ENCODE peak calls at places on chromosomes 7 and 10, in six cellular contexts. W, B, T, A, Y and U are unnamed samples.

GRCh38 chr10:31749981-31750850 is 178.4 kb downstream of the ARHGAP12 start:
- DNase-seq in A (peak; percentile 70), W (no peak), T (no peak), B (no peak), Y (no peak), U (no peak)

GRCh38 chr7:151410405-151411390 is 860 bp upstream of the WDR86 start:
- DNase-seq in A (no peak), T (no peak), B (no peak), W (peak; percentile 70), Y (no peak), U (peak; percentile 76)

GRCh38 chr7:47893238-47893637 is 55.0 kb downstream of the PKD1L1 start:
- DNase-seq in A (no peak), T (peak; percentile 68), Y (peak; percentile 13), W (peak; percentile 78), B (peak; percentile 35), U (peak; percentile 19)

GRCh38 chr7:151738925-151739324 is 138.0 kb downstream of the PRKAG2 start:
- DNase-seq in W (no peak), B (no peak), T (no peak), A (no peak), Y (no peak), U (no peak)

GRCh38 chr10:81831060-81831459 is 43.9 kb upstream of the NRG3 start:
- DNase-seq in W (no peak), B (no peak), Y (no peak), T (no peak), A (no peak), U (no peak)

GRCh38 chr10:46544989-46545791 is 11.3 kb downstream of the GPRIN2 start:
- DNase-seq in B (peak; percentile 89), A (no peak), Y (no peak), T (no peak), W (peak; percentile 48), U (no peak)

GRCh38 chr10:60123172-60123571 is 216.8 kb upstream of the CCDC6 start:
- DNase-seq in B (no peak), A (peak; percentile 39), W (no peak), Y (no peak), T (no peak), U (no peak)

GRCh38 chr10:43355749-43356371 is 15.6 kb upstream of the FXYD4 start:
- DNase-seq in A (no peak), B (no peak), T (no peak), W (no peak), Y (peak; percentile 25), U (no peak)

GRCh38 chr7:50092579-50093411 is at the start of gene ZPBP:
- DNase-seq in Y (peak; percentile 18), T (peak; percentile 24), A (peak; percentile 40), B (no peak), W (peak; percentile 41), U (peak; percentile 51)

GRCh38 chr10:30118590-30118989 is 59.2 kb upstream of the JCAD start:
- DNase-seq in A (no peak), W (no peak), T (no peak), Y (peak; percentile 4), B (no peak), U (no peak)

GRCh38 chr10:31888442-31888841 is 40.2 kb downstream of the ARHGAP12 start:
- DNase-seq in B (no peak), Y (peak; percentile 87), W (no peak), T (no peak), A (no peak), U (no peak)

GRCh38 chr7:42232275-42232674 is 4.7 kb downstream of the GLI3 start:
- DNase-seq in B (no peak), W (no peak), T (no peak), A (no peak), Y (no peak), U (no peak)

GRCh38 chr10:29881336-29881751 is 178.0 kb downstream of the JCAD start:
- DNase-seq in B (no peak), T (no peak), A (no peak), Y (no peak), W (no peak), U (peak; percentile 20)

GRCh38 chr7:55538538-55538937 is 33.8 kb downstream of the VOPP1 start:
- DNase-seq in W (no peak), A (no peak), Y (no peak), B (no peak), T (no peak), U (no peak)

GRCh38 chr10:104351067-104351681 is 2.5 kb upstream of the CFAP58 start:
- DNase-seq in T (no peak), A (no peak), B (no peak), Y (no peak), W (no peak), U (no peak)

DNA sequence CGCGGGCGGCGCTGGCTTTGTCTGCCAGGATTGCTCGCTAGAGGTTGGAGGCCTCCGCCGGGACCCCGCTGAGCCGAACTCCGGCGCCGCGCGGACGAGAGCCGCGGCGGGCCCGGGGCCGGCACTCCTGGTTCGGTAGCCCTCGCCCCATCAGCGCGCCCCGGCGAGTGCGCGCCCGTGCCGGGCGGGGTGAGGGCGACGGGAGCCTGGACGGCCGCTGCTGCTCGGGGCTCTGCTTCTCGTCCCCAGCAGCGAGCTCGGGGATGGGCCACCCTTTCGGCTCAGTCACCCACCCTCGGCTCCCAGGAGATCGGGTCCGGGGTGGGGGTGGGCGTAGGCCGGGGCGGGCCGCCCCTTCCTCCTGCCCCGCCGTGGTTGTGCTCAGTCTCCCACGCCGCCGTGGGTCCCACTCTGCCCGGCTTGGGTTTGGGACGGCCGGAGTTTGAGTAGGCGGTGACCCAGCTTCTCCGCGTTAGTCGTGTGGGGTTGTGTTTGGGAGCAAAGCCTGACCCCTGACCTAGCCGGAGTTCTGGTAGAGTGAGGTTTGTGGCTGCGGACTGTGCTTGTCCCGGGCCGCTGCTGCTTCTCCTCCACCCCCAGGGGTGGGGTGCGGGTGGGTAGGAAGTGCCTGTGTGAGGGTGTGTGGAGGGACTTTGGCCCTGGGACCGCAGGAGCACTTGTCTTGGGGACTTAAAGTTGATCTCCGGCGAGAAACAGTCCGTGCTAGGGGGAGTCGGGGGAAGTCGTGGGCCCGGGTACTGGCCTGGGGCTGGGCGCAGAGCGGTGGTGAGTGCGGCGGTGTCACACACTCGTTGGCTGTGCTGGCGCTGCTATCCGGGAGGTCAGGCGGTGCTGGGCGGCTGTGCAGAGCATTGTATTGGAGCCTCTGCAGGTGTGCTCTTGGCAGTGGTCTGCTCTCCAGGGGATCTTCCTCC is 683 bp downstream of the TSPAN14 start:
- DNase-seq in A (peak; percentile 49), T (peak; percentile 68), W (peak; percentile 48), B (no peak), Y (no peak), U (no peak)
- TF ChIP-seq JUN in A (no peak), T (no peak), W (no peak), B (no peak), Y (no peak), U (no peak)

GRCh38 chr10:13352519-13352918 is 4.4 kb upstream of the SEPHS1 start:
- DNase-seq in B (no peak), A (no peak), W (peak; percentile 62), T (no peak), Y (peak; percentile 26), U (peak; percentile 65)

GRCh38 chr10:13347235-13348156 is 597 bp downstream of the SEPHS1 start:
- DNase-seq in B (peak; percentile 69), A (peak; percentile 58), Y (peak; percentile 46), W (peak; percentile 74), T (peak; percentile 86), U (no peak)

GRCh38 chr10:13348216-13349017 is at the start of gene SEPHS1:
- DNase-seq in B (peak; percentile 82), Y (peak; percentile 75), W (peak; percentile 81), T (peak; percentile 81), A (peak; percentile 62), U (peak; percentile 79)

GRCh38 chr10:13351340-13351915 is 3.3 kb upstream of the SEPHS1 start:
- DNase-seq in B (no peak), A (no peak), Y (no peak), T (no peak), W (peak; percentile 66), U (peak; percentile 82)

DNA sequence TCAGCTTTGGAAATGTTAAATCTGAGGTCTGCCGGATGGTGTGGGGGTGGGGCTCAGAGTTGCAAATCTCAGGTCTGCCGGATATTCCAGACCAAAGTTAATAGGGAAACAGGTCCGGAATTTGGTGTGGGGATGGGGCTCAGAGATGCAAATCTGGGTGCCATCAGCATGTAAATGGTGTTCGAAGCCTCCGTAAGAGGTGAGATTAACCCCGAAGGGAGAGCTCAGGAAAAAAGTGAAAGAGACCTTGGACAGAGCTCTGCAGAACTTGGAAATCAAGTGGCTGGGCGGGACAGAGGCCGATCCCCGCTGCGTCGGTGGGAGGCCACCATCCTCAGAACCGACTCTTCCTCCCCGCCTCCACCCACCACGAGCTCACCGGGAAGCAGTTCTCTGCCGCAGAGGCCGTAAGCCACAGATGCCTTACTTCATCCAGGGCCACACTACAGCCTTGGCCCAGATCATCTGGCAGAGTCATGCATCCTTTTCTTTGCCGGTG is 1.7 kb upstream of the SEPHS1 start:
- DNase-seq in Y (no peak), W (peak; percentile 86), A (peak; percentile 48), T (peak; percentile 29), B (no peak), U (peak; percentile 97)
- TF ChIP-seq JUN in Y (no peak), W (no peak), A (no peak), T (no peak), B (no peak), U (no peak)

GRCh38 chr10:91800756-91801155 is 2.5 kb downstream of the TNKS2 start:
- DNase-seq in B (no peak), Y (no peak), T (no peak), W (no peak), A (no peak), U (no peak)

GRCh38 chr10:91798736-91799579 is 732 bp downstream of the TNKS2 start:
- DNase-seq in B (peak; percentile 17), T (no peak), A (peak; percentile 65), Y (peak; percentile 28), W (peak; percentile 55), U (no peak)

GRCh38 chr10:91797874-91798735 is at the start of gene TNKS2:
- DNase-seq in W (peak; percentile 96), T (peak; percentile 90), Y (peak; percentile 87), B (peak; percentile 84), A (peak; percentile 96), U (peak; percentile 90)

GRCh38 chr10:91800192-91800591 is 2.0 kb downstream of the TNKS2 start:
- DNase-seq in T (no peak), A (no peak), W (no peak), Y (no peak), B (no peak), U (no peak)

GRCh38 chr10:91799580-91799975 is 1.4 kb downstream of the TNKS2 start:
- DNase-seq in W (no peak), B (peak; percentile 21), Y (no peak), A (no peak), T (no peak), U (no peak)
- TF ChIP-seq JUN in W (no peak), B (no peak), Y (no peak), A (peak; percentile 52), T (no peak), U (no peak)

GRCh38 chr10:14875941-14876340 is 2.7 kb upstream of the SUV39H2 start:
- DNase-seq in Y (no peak), B (no peak), W (no peak), T (no peak), A (no peak), U (no peak)

GRCh38 chr10:14878266-14879054 is at the start of gene SUV39H2:
- DNase-seq in T (peak; percentile 97), Y (peak; percentile 87), W (peak; percentile 95), B (peak; percentile 96), A (peak; percentile 98), U (peak; percentile 98)

GRCh38 chr10:14876764-14877163 is 1.9 kb upstream of the SUV39H2 start:
- DNase-seq in A (no peak), T (no peak), B (no peak), W (no peak), Y (no peak), U (no peak)

GRCh38 chr10:14873090-14873760 is 5.4 kb upstream of the SUV39H2 start:
- DNase-seq in T (no peak), B (no peak), A (peak; percentile 26), Y (no peak), W (no peak), U (no peak)
- TF ChIP-seq JUN in T (no peak), B (no peak), A (no peak), Y (no peak), W (no peak), U (no peak)

GRCh38 chr10:92238586-92239098 is 52.2 kb downstream of the CPEB3 start:
- DNase-seq in A (no peak), T (peak; percentile 11), B (no peak), W (no peak), Y (peak; percentile 40), U (no peak)
- TF ChIP-seq JUN in A (no peak), T (no peak), B (no peak), W (no peak), Y (no peak), U (no peak)